ENCODE peak calls at places on chromosomes 16 and 17, in five cellular contexts. One of them, this sample, is unnamed.

GRCh38 chr17:66965801-66966528 is 1.5 kb downstream of the CACNG4 start:
- DNase-seq in IMR-90: no peak
- DNase-seq in H9: peak
- DNase-seq in neuronal stem cell: no peak
- DNase-seq in H1: no peak
- DNase-seq in this sample: no peak

GRCh38 chr16:49854227-49855203 is 1.4 kb downstream of the ZNF423 start:
- DNase-seq in IMR-90: no peak
- DNase-seq in H9: no peak
- DNase-seq in neuronal stem cell: peak
- DNase-seq in H1: no peak
- DNase-seq in this sample: peak

GRCh38 chr16:71347146-71347545 is 11.4 kb upstream of the CALB2 start:
- DNase-seq in IMR-90: no peak
- DNase-seq in H9: no peak
- DNase-seq in neuronal stem cell: no peak
- DNase-seq in H1: no peak
- DNase-seq in this sample: no peak

GRCh38 chr17:58335779-58336455 is 7.3 kb upstream of the TSPOAP1 start:
- DNase-seq in IMR-90: no peak
- DNase-seq in H9: no peak
- DNase-seq in neuronal stem cell: no peak
- DNase-seq in H1: no peak
- DNase-seq in this sample: no peak

GRCh38 chr17:55996826-55997225 is 156.4 kb upstream of the ANKFN1 start:
- DNase-seq in IMR-90: peak
- DNase-seq in H9: no peak
- DNase-seq in neuronal stem cell: no peak
- DNase-seq in H1: no peak
- DNase-seq in this sample: no peak

GRCh38 chr16:89275284-89275584 is 57.7 kb downstream of the ZNF778 start:
- DNase-seq in IMR-90: no peak
- DNase-seq in H9: no peak
- DNase-seq in neuronal stem cell: no peak
- DNase-seq in H1: no peak
- DNase-seq in this sample: no peak

GRCh38 chr16:66116163-66116792 is 250.2 kb upstream of the CDH5 start:
- DNase-seq in IMR-90: peak
- DNase-seq in H9: no peak
- DNase-seq in neuronal stem cell: no peak
- DNase-seq in H1: no peak
- DNase-seq in this sample: peak

GRCh38 chr17:7109461-7110322 is 4.9 kb downstream of the ASGR2 start:
- DNase-seq in IMR-90: no peak
- DNase-seq in H9: no peak
- DNase-seq in neuronal stem cell: no peak
- DNase-seq in H1: no peak
- DNase-seq in this sample: no peak

GRCh38 chr16:67673712-67674580 is 7.3 kb downstream of the C16orf86 start:
- DNase-seq in IMR-90: no peak
- DNase-seq in H9: no peak
- DNase-seq in neuronal stem cell: no peak
- DNase-seq in H1: no peak
- DNase-seq in this sample: no peak

GRCh38 chr16:47096297-47096696 is 47.4 kb downstream of the NETO2 start:
- DNase-seq in IMR-90: no peak
- DNase-seq in H9: no peak
- DNase-seq in neuronal stem cell: no peak
- DNase-seq in H1: no peak
- DNase-seq in this sample: no peak

GRCh38 chr17:57670769-57671545 is 74.1 kb downstream of the CCDC182 start:
- DNase-seq in IMR-90: no peak
- DNase-seq in H9: no peak
- DNase-seq in neuronal stem cell: no peak
- DNase-seq in H1: no peak
- DNase-seq in this sample: no peak

GRCh38 chr17:21272250-21272649 is 12.3 kb upstream of the MAP2K3 start:
- DNase-seq in IMR-90: no peak
- DNase-seq in H9: no peak
- DNase-seq in neuronal stem cell: no peak
- DNase-seq in H1: no peak
- DNase-seq in this sample: no peak
- H2AFZ ChIP-seq in IMR-90: no peak
- H2AFZ ChIP-seq in H9: no peak
- H2AFZ ChIP-seq in neuronal stem cell: no peak
- H2AFZ ChIP-seq in H1: no peak
- H2AFZ ChIP-seq in this sample: no peak

GRCh38 chr17:64506201-64506575 is at the start of gene DDX5:
- DNase-seq in IMR-90: peak
- DNase-seq in H9: peak
- DNase-seq in neuronal stem cell: no peak
- DNase-seq in H1: peak
- DNase-seq in this sample: peak
- H3K4ac ChIP-seq in IMR-90: peak
- H3K4ac ChIP-seq in H9: peak
- H3K4ac ChIP-seq in neuronal stem cell: peak
- H3K4ac ChIP-seq in H1: peak
- H3K4ac ChIP-seq in this sample: peak

GRCh38 chr16:4957720-4958509 is at the start of gene SEC14L5:
- DNase-seq in IMR-90: peak
- DNase-seq in H9: peak
- DNase-seq in neuronal stem cell: peak
- DNase-seq in H1: peak
- DNase-seq in this sample: peak
- H3K9ac ChIP-seq in IMR-90: no peak
- H3K9ac ChIP-seq in H9: no peak
- H3K9ac ChIP-seq in neuronal stem cell: peak
- H3K9ac ChIP-seq in H1: no peak
- H3K9ac ChIP-seq in this sample: peak

GRCh38 chr17:49871211-49871610 is 23.3 kb upstream of the TAC4 start:
- DNase-seq in IMR-90: no peak
- DNase-seq in H9: no peak
- DNase-seq in neuronal stem cell: no peak
- DNase-seq in H1: no peak
- DNase-seq in this sample: no peak
- H2AFZ ChIP-seq in IMR-90: peak
- H2AFZ ChIP-seq in H9: no peak
- H2AFZ ChIP-seq in neuronal stem cell: no peak
- H2AFZ ChIP-seq in H1: no peak
- H2AFZ ChIP-seq in this sample: no peak

DNA sequence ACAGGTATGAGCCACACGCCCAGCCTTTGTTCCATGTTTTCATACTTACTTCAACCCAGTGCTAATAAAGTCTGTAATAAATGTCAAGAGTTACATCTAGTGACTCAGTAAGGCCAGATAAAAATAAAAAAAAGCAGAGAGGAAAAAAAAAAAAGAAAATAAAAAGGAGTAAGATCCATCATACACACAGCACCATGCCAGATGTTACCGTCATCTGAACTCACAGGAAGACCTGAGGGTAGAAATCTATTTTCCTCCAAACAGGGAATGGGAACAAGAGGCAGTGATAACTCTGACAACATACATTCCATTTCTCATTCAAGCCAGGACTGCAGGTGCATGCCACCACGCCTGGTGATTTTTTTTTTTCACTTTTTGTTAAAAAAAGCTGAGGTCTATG is 20.7 kb downstream of the CRK start:
- DNase-seq in IMR-90: no peak
- DNase-seq in H9: no peak
- DNase-seq in neuronal stem cell: no peak
- DNase-seq in H1: no peak
- DNase-seq in this sample: no peak
- H3K4ac ChIP-seq in IMR-90: no peak
- H3K4ac ChIP-seq in H9: no peak
- H3K4ac ChIP-seq in neuronal stem cell: no peak
- H3K4ac ChIP-seq in H1: no peak
- H3K4ac ChIP-seq in this sample: no peak

GRCh38 chr16:76474048-76474447 is 196.8 kb downstream of the CNTNAP4 start:
- DNase-seq in IMR-90: no peak
- DNase-seq in H9: no peak
- DNase-seq in neuronal stem cell: no peak
- DNase-seq in H1: peak
- DNase-seq in this sample: no peak
- H3K9ac ChIP-seq in IMR-90: no peak
- H3K9ac ChIP-seq in H9: no peak
- H3K9ac ChIP-seq in neuronal stem cell: no peak
- H3K9ac ChIP-seq in H1: no peak
- H3K9ac ChIP-seq in this sample: no peak